ENCODE peak calls at places on chromosomes 1 and 21, in seven cellular contexts. D is astrocyte of the cerebellum, M is foreskin fibroblast, G is K562, P is PC-3, F is fibroblast of lung, R is fibroblast of pulmonary artery. E is an unnamed sample.

GRCh38 chr21:21146587-21147373 is 148.6 kb downstream of the NCAM2 start:
- DNase-seq in D (no peak), M (no peak), G (peak), P (no peak), F (no peak), R (no peak), E (no peak)

GRCh38 chr1:81802601-81803422 is 2.1 kb downstream of the ADGRL2 start:
- DNase-seq in D (no peak), M (peak), G (no peak), P (no peak), F (peak), R (peak), E (no peak)

GRCh38 chr1:43439121-43439581 is 14.6 kb downstream of the HYI start:
- DNase-seq in D (no peak), M (no peak), G (no peak), P (no peak), F (no peak), R (no peak), E (no peak)

GRCh38 chr1:100622037-100622436 is 84.1 kb downstream of the GPR88 start:
- DNase-seq in D (peak), M (peak), G (no peak), P (peak), F (peak), R (peak), E (peak)

GRCh38 chr1:43557744-43558245 is 27.1 kb downstream of the PTPRF start:
- DNase-seq in D (no peak), M (peak), G (peak), P (peak), F (peak), R (no peak), E (no peak)

GRCh38 chr1:110519125-110519810 is at the start of gene KCNA10:
- DNase-seq in D (no peak), M (peak), G (no peak), P (no peak), F (no peak), R (no peak), E (no peak)

GRCh38 chr1:6600410-6601048 is 2.1 kb downstream of the KLHL21 start:
- DNase-seq in D (no peak), M (peak), G (peak), P (no peak), F (no peak), R (no peak), E (no peak)

GRCh38 chr1:185373813-185374524 is 56.9 kb upstream of the IVNS1ABP start:
- DNase-seq in D (no peak), M (peak), G (no peak), P (peak), F (peak), R (peak), E (no peak)

GRCh38 chr1:248696261-248696660 is 6.3 kb downstream of the OR14I1 start:
- DNase-seq in D (no peak), M (no peak), G (peak), P (peak), F (no peak), R (no peak), E (no peak)

GRCh38 chr1:59669752-59670312 is 144.9 kb upstream of the HOOK1 start:
- DNase-seq in D (peak), M (peak), G (no peak), P (no peak), F (peak), R (peak), E (no peak)

GRCh38 chr1:8006037-8006963 is 19.8 kb downstream of the ERRFI1 start:
- DNase-seq in D (no peak), M (no peak), G (no peak), P (peak), F (peak), R (no peak), E (no peak)

GRCh38 chr1:163528710-163529348 is 207.1 kb downstream of the NUF2 start:
- DNase-seq in D (peak), M (peak), G (peak), P (peak), F (peak), R (peak), E (no peak)

GRCh38 chr1:211495584-211495983 is 3.6 kb upstream of the RD3 start:
- DNase-seq in D (no peak), M (no peak), G (no peak), P (peak), F (no peak), R (no peak), E (no peak)

GRCh38 chr1:202173993-202174392 is 13.6 kb upstream of the PTPN7 start:
- DNase-seq in D (no peak), M (no peak), G (no peak), P (no peak), F (no peak), R (no peak), E (no peak)

GRCh38 chr1:27981146-27981545 is 21.4 kb downstream of the XKR8 start:
- DNase-seq in D (no peak), M (peak), G (no peak), P (no peak), F (peak), R (no peak), E (no peak)

GRCh38 chr1:240244968-240245628 is 153.4 kb downstream of the FMN2 start:
- DNase-seq in D (no peak), M (peak), G (no peak), P (no peak), F (peak), R (peak), E (no peak)

GRCh38 chr1:29584816-29585600 is 348.7 kb downstream of the PTPRU start:
- DNase-seq in D (no peak), M (no peak), G (no peak), P (no peak), F (peak), R (no peak), E (no peak)
- H3K4me3 ChIP-seq in D (no peak), M (no peak), G (no peak), P (no peak), F (no peak), R (no peak), E (no peak)

DNA sequence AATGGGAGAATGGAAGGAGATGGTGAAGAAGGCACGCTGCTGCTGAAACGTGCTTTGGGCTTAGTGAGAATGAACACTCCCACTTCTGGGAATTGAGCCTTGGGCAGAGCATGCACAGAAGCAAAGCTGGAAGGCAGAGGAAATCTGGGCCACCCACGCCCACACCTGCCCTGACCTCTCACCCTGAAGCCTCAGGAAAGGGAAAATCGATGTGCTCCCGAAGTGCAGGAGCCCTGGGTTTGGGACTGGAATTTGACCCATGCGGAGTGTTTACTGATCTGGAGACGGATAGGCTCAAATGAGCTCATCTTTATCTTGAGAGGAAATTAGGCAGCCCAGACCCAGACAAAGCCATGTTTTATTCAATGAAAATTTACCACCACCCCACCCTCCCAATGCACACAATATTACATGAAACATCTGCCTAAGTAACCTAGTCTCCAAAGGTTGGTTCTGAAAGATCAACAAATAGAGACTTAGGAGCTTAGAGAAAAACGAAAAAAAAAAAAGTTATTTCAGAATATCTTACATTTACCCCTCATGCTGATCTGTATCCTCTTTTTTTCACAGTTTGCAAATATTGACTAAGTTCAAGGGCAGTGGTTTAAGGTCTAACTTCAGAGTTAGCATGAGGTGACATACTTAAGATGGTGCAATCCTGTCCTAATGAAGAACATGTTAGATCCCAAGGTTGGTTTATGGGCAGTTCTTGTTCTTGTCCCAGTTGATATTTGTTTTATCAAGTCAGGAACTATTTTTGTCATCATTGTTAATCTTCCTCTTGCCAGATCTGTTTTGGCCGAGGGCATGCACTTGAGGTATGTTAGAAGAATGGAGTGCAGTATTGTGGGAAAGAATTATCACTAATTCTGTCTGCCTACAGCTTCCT is 63.0 kb downstream of the PROX1 start:
- DNase-seq in D (no peak), M (no peak), G (no peak), P (no peak), F (no peak), R (no peak), E (no peak)
- H3K4me3 ChIP-seq in D (no peak), M (no peak), G (no peak), P (no peak), F (no peak), R (no peak), E (no peak)

GRCh38 chr1:90706437-90707362 is 10.4 kb downstream of the BARHL2 start:
- DNase-seq in D (no peak), M (peak), G (peak), P (no peak), F (no peak), R (no peak), E (no peak)
- H3K4me3 ChIP-seq in D (peak), M (no peak), G (peak), P (no peak), F (no peak), R (no peak), E (no peak)

GRCh38 chr1:204213668-204214662 is at the start of gene GOLT1A:
- DNase-seq in D (peak), M (peak), G (peak), P (peak), F (peak), R (peak), E (peak)
- H3K4me3 ChIP-seq in D (peak), M (peak), G (no peak), P (peak), F (no peak), R (no peak), E (no peak)

GRCh38 chr1:206828061-206828460 is 37.4 kb upstream of the IL20 start:
- DNase-seq in D (no peak), M (no peak), G (no peak), P (no peak), F (no peak), R (no peak), E (no peak)

GRCh38 chr1:206826409-206826808 is 39.0 kb upstream of the IL20 start:
- DNase-seq in D (no peak), M (peak), G (no peak), P (no peak), F (peak), R (peak), E (peak)

GRCh38 chr1:206823725-206824124 is 41.7 kb upstream of the IL20 start:
- DNase-seq in D (no peak), M (peak), G (no peak), P (no peak), F (peak), R (peak), E (no peak)

GRCh38 chr1:206821493-206821892 is 43.9 kb upstream of the IL20 start:
- DNase-seq in D (no peak), M (no peak), G (no peak), P (no peak), F (no peak), R (no peak), E (no peak)

DNA sequence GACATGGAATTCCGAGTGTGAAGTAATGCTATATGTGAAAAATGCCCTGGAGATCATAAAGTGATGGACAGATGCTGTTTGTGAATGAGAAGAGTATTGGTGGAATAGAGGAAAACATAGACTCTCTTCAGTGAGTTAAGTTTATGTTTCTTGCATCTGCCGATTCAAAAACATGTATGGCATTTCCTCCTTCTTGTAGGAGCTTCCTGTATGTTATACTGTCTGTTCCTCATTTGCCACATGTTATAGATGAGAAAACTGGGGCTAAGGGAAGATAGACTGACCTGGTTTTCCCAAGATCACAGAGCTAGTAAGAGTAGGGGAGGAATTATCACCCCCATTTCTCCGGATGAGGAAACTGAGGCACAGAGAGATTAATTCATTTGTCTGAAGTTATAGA is 41.1 kb upstream of the IL20 start:
- DNase-seq in D (no peak), M (no peak), G (no peak), P (no peak), F (peak), R (peak), E (no peak)
- H3K4me3 ChIP-seq in D (no peak), M (no peak), G (no peak), P (no peak), F (no peak), R (no peak), E (no peak)

GRCh38 chr1:18166341-18166740 is 58.7 kb downstream of the IGSF21 start:
- DNase-seq in D (no peak), M (no peak), G (no peak), P (no peak), F (no peak), R (no peak), E (no peak)
- H3K4me3 ChIP-seq in D (no peak), M (no peak), G (no peak), P (no peak), F (no peak), R (no peak), E (no peak)

GRCh38 chr1:17281775-17282181 is 26.2 kb upstream of the PADI4 start:
- DNase-seq in D (no peak), M (no peak), G (no peak), P (no peak), F (no peak), R (no peak), E (no peak)
- H3K4me3 ChIP-seq in D (no peak), M (no peak), G (no peak), P (no peak), F (no peak), R (no peak), E (no peak)

GRCh38 chr1:235169986-235170385 is 8.9 kb upstream of the RBM34 start:
- DNase-seq in D (no peak), M (no peak), G (no peak), P (no peak), F (no peak), R (no peak), E (no peak)
- H3K4me3 ChIP-seq in D (no peak), M (no peak), G (no peak), P (no peak), F (no peak), R (no peak), E (no peak)